ENCODE peak calls at places on chromosomes 6 and 20, in four cellular contexts. R is NCI-H2029 treated with DMSO at 0.1 percent for 48 hours, S is WTC11, F is substantia nigra. W is an unnamed sample.

GRCh38 chr6:2919401-2919800 is 16.3 kb upstream of the SERPINB9 start:
- DNase-seq in R (no peak), S (no peak), F (no peak), W (no peak)

GRCh38 chr20:63025534-63026331 is 19.0 kb upstream of the BHLHE23 start:
- DNase-seq in R (no peak), S (peak; percentile 22), F (no peak), W (no peak)

GRCh38 chr20:60031107-60031506 is 72.9 kb downstream of the CDH26 start:
- DNase-seq in R (no peak), S (no peak), F (no peak), W (no peak)

GRCh38 chr6:124888581-124889371 is 73.5 kb upstream of the RNF217 start:
- DNase-seq in R (no peak), S (no peak), F (no peak), W (no peak)

GRCh38 chr6:40922281-40922680 is 116.7 kb downstream of the UNC5CL start:
- DNase-seq in R (no peak), S (no peak), F (no peak), W (no peak)

GRCh38 chr20:56157530-56158203 is 90.9 kb upstream of the MC3R start:
- DNase-seq in R (no peak), S (no peak), F (no peak), W (no peak)

GRCh38 chr6:122838060-122838780 is 49.2 kb downstream of the SMPDL3A start:
- DNase-seq in R (peak; percentile 27), S (no peak), F (no peak), W (no peak)

GRCh38 chr6:158468666-158469065 is 91.2 kb upstream of the TMEM181 start:
- DNase-seq in R (no peak), S (no peak), F (no peak), W (no peak)

GRCh38 chr6:144931172-144932035 is 646.3 kb downstream of the UTRN start:
- DNase-seq in R (no peak), S (peak; percentile 52), F (no peak), W (peak; percentile 10)

GRCh38 chr6:8215631-8216030 is 113.3 kb upstream of the EEF1E1 start:
- DNase-seq in R (no peak), S (no peak), F (no peak), W (no peak)

W was measured in activated CD4-positive, alpha-beta T cell treated with anti-CD3 and anti-CD28 coated beads for 24 hours.